ENCODE peak calls at places on chromosomes 7 and 10, in four cellular contexts. One of them, this sample, is unnamed.

GRCh38 chr10:3100093-3100792 is 32.9 kb downstream of the PFKP start:
- DNase-seq in A549: no peak
- DNase-seq in HepG2: no peak
- DNase-seq in GM12878: no peak
- DNase-seq in this sample: no peak

GRCh38 chr10:12397931-12398330 is 48.6 kb downstream of the CAMK1D start:
- DNase-seq in A549: no peak
- DNase-seq in GM12878: no peak
- DNase-seq in HepG2: no peak
- DNase-seq in this sample: no peak

GRCh38 chr7:5303885-5304505 is 21.3 kb downstream of the SLC29A4 start:
- DNase-seq in GM12878: no peak
- DNase-seq in A549: no peak
- DNase-seq in HepG2: no peak
- DNase-seq in this sample: no peak

GRCh38 chr7:24819916-24820689 is 62.8 kb upstream of the GSDME start:
- DNase-seq in GM12878: no peak
- DNase-seq in A549: peak
- DNase-seq in HepG2: peak
- DNase-seq in this sample: peak

GRCh38 chr10:34962866-34963265 is 127.3 kb downstream of the CUL2 start:
- DNase-seq in A549: no peak
- DNase-seq in GM12878: no peak
- DNase-seq in HepG2: no peak
- DNase-seq in this sample: no peak

GRCh38 chr7:149209518-149210269 is 14.3 kb downstream of the ZNF282 start:
- DNase-seq in GM12878: no peak
- DNase-seq in A549: peak
- DNase-seq in HepG2: peak
- DNase-seq in this sample: peak

GRCh38 chr7:43669286-43670081 is 59.8 kb downstream of the COA1 start:
- DNase-seq in HepG2: no peak
- DNase-seq in A549: peak
- DNase-seq in GM12878: no peak
- DNase-seq in this sample: no peak

GRCh38 chr10:3749597-3750351 is 35.2 kb downstream of the KLF6 start:
- DNase-seq in HepG2: peak
- DNase-seq in A549: no peak
- DNase-seq in GM12878: no peak
- DNase-seq in this sample: no peak

GRCh38 chr7:73976761-73977625 is 51.0 kb upstream of the ELN start:
- DNase-seq in A549: no peak
- DNase-seq in GM12878: no peak
- DNase-seq in HepG2: no peak
- DNase-seq in this sample: peak

GRCh38 chr10:60282771-60283353 is 106.8 kb downstream of the ANK3 start:
- DNase-seq in GM12878: no peak
- DNase-seq in A549: peak
- DNase-seq in HepG2: peak
- DNase-seq in this sample: no peak

GRCh38 chr7:18993933-18994668 is 123.3 kb downstream of the TWIST1 start:
- DNase-seq in A549: no peak
- DNase-seq in HepG2: no peak
- DNase-seq in GM12878: no peak
- DNase-seq in this sample: peak

GRCh38 chr10:17454181-17454800 is at the start of gene ST8SIA6:
- DNase-seq in GM12878: no peak
- DNase-seq in HepG2: no peak
- DNase-seq in A549: peak
- DNase-seq in this sample: peak

GRCh38 chr7:98964596-98964995 is 86.3 kb downstream of the TRRAP start:
- DNase-seq in GM12878: no peak
- DNase-seq in A549: no peak
- DNase-seq in HepG2: no peak
- DNase-seq in this sample: no peak

GRCh38 chr10:14560274-14560673 is 214.4 kb downstream of the FAM107B start:
- DNase-seq in A549: peak
- DNase-seq in HepG2: no peak
- DNase-seq in GM12878: no peak
- DNase-seq in this sample: no peak

GRCh38 chr10:42859256-42859655 is 76.7 kb downstream of the BMS1 start:
- DNase-seq in A549: no peak
- DNase-seq in HepG2: no peak
- DNase-seq in GM12878: no peak
- DNase-seq in this sample: no peak

GRCh38 chr7:99403764-99404163 is 4.6 kb downstream of the PDAP1 start:
- DNase-seq in GM12878: no peak
- DNase-seq in HepG2: no peak
- DNase-seq in A549: no peak
- DNase-seq in this sample: no peak

GRCh38 chr7:97015279-97015678 is 9.4 kb downstream of the DLX5 start:
- DNase-seq in HepG2: no peak
- DNase-seq in A549: no peak
- DNase-seq in GM12878: no peak
- DNase-seq in this sample: no peak

DNA sequence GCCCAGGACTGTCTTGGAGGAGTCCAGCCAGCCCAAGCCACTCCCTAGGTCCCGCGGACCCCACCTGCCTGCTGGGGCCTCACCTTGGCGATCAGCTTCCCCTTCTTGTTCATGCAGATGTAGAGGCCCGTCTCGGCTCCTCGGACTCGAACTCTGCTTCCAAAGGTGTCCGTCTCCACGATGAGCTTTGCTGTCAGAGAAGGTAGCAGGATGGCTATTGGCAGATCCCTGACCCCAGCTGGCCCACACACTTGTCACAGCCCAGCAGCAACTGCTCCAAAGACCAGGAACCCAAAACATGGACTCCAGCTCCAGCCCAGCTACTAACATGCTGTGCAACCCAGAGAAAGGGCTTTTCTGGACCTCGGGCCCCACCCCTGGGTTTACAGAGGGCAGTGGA is 4.5 kb downstream of the FGF8 start:
- DNase-seq in GM12878: no peak
- DNase-seq in A549: no peak
- DNase-seq in HepG2: no peak
- DNase-seq in this sample: peak
- TF ChIP-seq PBX3 in GM12878: no peak
- TF ChIP-seq PBX3 in A549: no peak
- TF ChIP-seq PBX3 in HepG2: no peak
- TF ChIP-seq PBX3 in this sample: no peak

DNA sequence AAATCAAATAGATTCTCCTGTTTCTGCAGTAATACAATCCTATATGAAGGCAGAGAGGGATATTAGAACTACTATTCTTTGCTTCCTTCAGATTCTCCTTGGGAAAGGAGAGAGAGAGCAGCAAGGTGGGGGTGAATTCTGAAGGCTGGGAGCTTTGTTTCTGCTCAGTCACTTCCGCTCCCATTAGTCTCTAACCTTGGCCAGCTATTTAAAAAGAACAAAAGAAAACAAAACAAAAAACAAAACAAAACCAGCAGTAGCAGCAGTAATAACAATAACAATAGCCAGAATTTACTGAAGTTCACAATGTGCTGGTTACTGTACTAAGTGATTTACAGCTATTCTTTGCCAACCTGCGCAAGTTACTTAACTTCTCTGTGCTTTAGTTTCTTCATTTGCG is 9.9 kb downstream of the GPR85 start:
- DNase-seq in A549: no peak
- DNase-seq in GM12878: no peak
- DNase-seq in HepG2: no peak
- DNase-seq in this sample: no peak
- TF ChIP-seq PBX3 in A549: no peak
- TF ChIP-seq PBX3 in GM12878: no peak
- TF ChIP-seq PBX3 in HepG2: no peak
- TF ChIP-seq PBX3 in this sample: no peak

GRCh38 chr10:80197972-80198591 is 7.3 kb downstream of the ANXA11 start:
- DNase-seq in GM12878: no peak
- DNase-seq in HepG2: no peak
- DNase-seq in A549: no peak
- DNase-seq in this sample: no peak
- TF ChIP-seq PBX3 in GM12878: no peak
- TF ChIP-seq PBX3 in HepG2: no peak
- TF ChIP-seq PBX3 in A549: no peak
- TF ChIP-seq PBX3 in this sample: no peak

GRCh38 chr7:94069154-94069739 is 65.1 kb upstream of the BET1 start:
- DNase-seq in A549: no peak
- DNase-seq in GM12878: peak
- DNase-seq in HepG2: no peak
- DNase-seq in this sample: no peak
- TF ChIP-seq PBX3 in A549: no peak
- TF ChIP-seq PBX3 in GM12878: no peak
- TF ChIP-seq PBX3 in HepG2: no peak
- TF ChIP-seq PBX3 in this sample: no peak